ENCODE peak calls at places on chromosomes 16 and 17, in seven cellular contexts. J is astrocyte, P is GM23248, D is endothelial cell of umbilical vein, I is PC-3, H is GM23338, U is DND-41. O is an unnamed sample.

GRCh38 chr17:70906808-70907207 is 737.5 kb downstream of the KCNJ2 start:
- DNase-seq in J (peak; percentile 83), P (peak; percentile 64), D (no peak), I (no peak), H (peak; percentile 12), U (no peak), O (no peak)

GRCh38 chr17:76710863-76711611 is at the start of gene MXRA7:
- DNase-seq in J (no peak), P (peak; percentile 91), D (peak; percentile 61), I (peak; percentile 78), H (peak; percentile 80), U (peak; percentile 43), O (no peak)

GRCh38 chr16:29738514-29738913 is 7.3 kb downstream of the C16orf54 start:
- DNase-seq in J (no peak), P (no peak), D (no peak), I (no peak), H (no peak), U (peak; percentile 38), O (no peak)

GRCh38 chr16:2515180-2515803 is 1.5 kb downstream of the ATP6V0C start:
- DNase-seq in J (no peak), P (peak; percentile 72), D (no peak), I (no peak), H (no peak), U (no peak), O (no peak)

GRCh38 chr16:57977418-57978069 is 6.6 kb upstream of the CNGB1 start:
- DNase-seq in J (no peak), P (no peak), D (no peak), I (no peak), H (peak; percentile 54), U (no peak), O (no peak)

GRCh38 chr17:34993031-34993430 is 12.7 kb downstream of the LIG3 start:
- DNase-seq in J (no peak), P (no peak), D (no peak), I (no peak), H (no peak), U (no peak), O (no peak)

GRCh38 chr17:63622571-63623390 is 564 bp downstream of the MAP3K3 start:
- DNase-seq in J (peak; percentile 51), P (peak; percentile 83), D (peak; percentile 92), I (peak; percentile 58), H (peak; percentile 72), U (peak; percentile 72), O (no peak)

GRCh38 chr16:88010343-88010970 is 59.2 kb downstream of the BANP start:
- DNase-seq in J (no peak), P (no peak), D (no peak), I (no peak), H (no peak), U (no peak), O (no peak)

DNA sequence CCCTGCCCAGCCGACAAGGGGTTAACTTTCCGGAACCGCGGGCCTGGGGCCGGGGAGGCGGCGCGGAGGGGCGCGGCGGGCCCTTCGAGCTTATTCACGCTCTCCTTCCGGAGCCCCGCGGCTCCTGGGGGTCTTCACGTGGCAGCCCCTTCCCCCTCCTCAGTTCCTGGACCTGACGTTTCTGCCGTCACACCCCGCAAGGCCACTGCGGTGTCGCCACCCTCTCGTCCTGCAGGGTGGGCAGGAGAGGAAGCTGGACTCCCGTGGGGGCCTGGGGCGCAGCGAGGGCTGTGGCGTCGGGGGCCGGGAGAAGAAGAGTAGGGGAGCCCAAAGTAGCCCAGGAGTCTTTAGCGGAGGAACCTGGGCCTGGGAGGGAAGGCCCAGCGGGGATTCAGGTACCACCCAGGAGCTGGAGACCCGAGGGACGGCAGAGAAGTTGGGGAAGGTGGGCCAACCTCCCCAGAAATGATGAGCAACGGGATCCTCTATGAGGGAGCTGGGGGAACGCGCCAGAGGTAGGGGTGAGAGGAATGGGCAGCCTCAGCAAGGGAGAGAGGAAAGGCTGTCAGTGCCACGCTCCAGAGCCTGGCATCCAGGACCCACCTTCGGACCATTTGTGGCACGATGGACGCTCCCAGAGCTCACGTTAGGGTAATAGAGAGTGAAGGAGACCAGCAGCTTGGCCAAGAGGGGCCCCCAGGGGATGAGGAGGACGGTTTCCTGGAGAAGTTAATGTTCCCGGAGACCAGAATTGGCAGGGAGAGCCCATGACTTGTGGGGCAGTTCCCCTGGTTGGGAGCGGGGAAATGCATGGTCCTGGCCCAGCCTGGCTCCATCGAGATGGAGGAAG is 3.3 kb upstream of the HIC1 start:
- DNase-seq in J (no peak), P (no peak), D (no peak), I (no peak), H (no peak), U (no peak), O (no peak)
- TF ChIP-seq EZH2 in J (no peak), P (no peak), D (peak; percentile 76), I (no peak), H (peak; percentile 81), U (peak; percentile 61), O (peak; percentile 56)

GRCh38 chr17:48610282-48611211 is at the start of gene HOXB7:
- DNase-seq in J (no peak), P (peak; percentile 88), D (peak; percentile 79), I (no peak), H (peak; percentile 60), U (no peak), O (no peak)
- TF ChIP-seq EZH2 in J (peak; percentile 98), P (no peak), D (no peak), I (no peak), H (peak; percentile 95), U (no peak), O (no peak)

GRCh38 chr16:67648764-67649407 is 3.9 kb downstream of the CARMIL2 start:
- DNase-seq in J (no peak), P (no peak), D (no peak), I (no peak), H (peak; percentile 40), U (no peak), O (no peak)
- TF ChIP-seq EZH2 in J (peak; percentile 86), P (no peak), D (peak; percentile 29), I (no peak), H (no peak), U (no peak), O (no peak)

GRCh38 chr17:79803421-79803996 is 6.6 kb upstream of the CBX8 start:
- DNase-seq in J (no peak), P (no peak), D (no peak), I (no peak), H (peak; percentile 42), U (no peak), O (no peak)
- TF ChIP-seq EZH2 in J (peak; percentile 4), P (no peak), D (peak; percentile 13), I (peak; percentile 2), H (peak; percentile 96), U (no peak), O (no peak)

GRCh38 chr17:79812206-79812968 is 15.5 kb upstream of the CBX8 start:
- DNase-seq in J (no peak), P (no peak), D (no peak), I (no peak), H (no peak), U (no peak), O (no peak)
- TF ChIP-seq EZH2 in J (peak; percentile 92), P (peak; percentile 96), D (peak; percentile 92), I (no peak), H (peak; percentile 98), U (peak; percentile 97), O (no peak)

O was measured in SK-N-MC.